ENCODE peak calls at places on chromosome 9, in five cellular contexts. P is CD4-positive, alpha-beta T cell; R is AG09319; M is WERI-Rb-1; O is H9. I is an unnamed sample.
A peak's percentile ranks its signal among the peaks of the same experiment; 100 is the strongest.

GRCh38 chr9:12760758-12761157 is 14.1 kb upstream of the LURAP1L start:
- DNase-seq in M (no peak), P (no peak), R (no peak), O (no peak), I (no peak)

GRCh38 chr9:122562134-122562760 is 9.3 kb downstream of the OR1N2 start:
- DNase-seq in M (peak; percentile 95), O (peak; percentile 75), R (no peak), P (no peak), I (no peak)

GRCh38 chr9:36345103-36345846 is 54.8 kb downstream of the RNF38 start:
- DNase-seq in M (no peak), R (no peak), P (no peak), O (no peak), I (no peak)

GRCh38 chr9:78871452-78872331 is 574.8 kb downstream of the PSAT1 start:
- DNase-seq in P (no peak), R (peak; percentile 72), O (no peak), M (no peak), I (no peak)

GRCh38 chr9:36559036-36559695 is 13.5 kb upstream of the MELK start:
- DNase-seq in R (no peak), P (no peak), M (no peak), O (peak; percentile 68), I (no peak)

GRCh38 chr9:133429641-133430161 is 7.5 kb downstream of the ADAMTS13 start:
- DNase-seq in P (no peak), M (peak; percentile 48), R (no peak), O (peak; percentile 87), I (peak; percentile 46)

GRCh38 chr9:71767421-71768321 is 642 bp downstream of the CEMIP2 start:
- DNase-seq in R (no peak), M (peak; percentile 58), O (no peak), P (no peak), I (no peak)

GRCh38 chr9:11779971-11780370 is 913.2 kb upstream of the TYRP1 start:
- DNase-seq in M (no peak), O (no peak), R (no peak), P (no peak), I (no peak)

GRCh38 chr9:112038017-112038408 is 137.1 kb downstream of the SUSD1 start:
- DNase-seq in R (no peak), M (no peak), O (no peak), P (no peak), I (no peak)

GRCh38 chr9:129264388-129264787 is 86.3 kb upstream of the IER5L start:
- DNase-seq in M (no peak), O (no peak), R (no peak), P (no peak), I (no peak)

GRCh38 chr9:121569266-121569648 is 69.6 kb upstream of the GGTA1 start:
- DNase-seq in M (no peak), O (no peak), R (no peak), P (no peak), I (no peak)

GRCh38 chr9:81772144-81772543 is 82.8 kb upstream of the TLE1 start:
- DNase-seq in R (no peak), P (no peak), O (no peak), M (no peak), I (no peak)

GRCh38 chr9:97703437-97704326 is 6.5 kb upstream of the XPA start:
- DNase-seq in R (peak; percentile 7), M (no peak), P (no peak), O (no peak), I (no peak)

GRCh38 chr9:3968891-3969290 is 331.0 kb downstream of the GLIS3 start:
- DNase-seq in P (no peak), O (no peak), M (no peak), R (no peak), I (no peak)

GRCh38 chr9:114799441-114799840 is 6.4 kb downstream of the TNFSF15 start:
- DNase-seq in P (no peak), O (peak; percentile 40), R (no peak), M (peak; percentile 43), I (no peak)

GRCh38 chr9:98989036-98990000 is 45.6 kb downstream of the COL15A1 start:
- DNase-seq in M (no peak), R (peak; percentile 96), P (no peak), O (peak; percentile 30), I (no peak)

GRCh38 chr9:112097712-112098688 is 77.1 kb downstream of the SUSD1 start:
- DNase-seq in P (peak; percentile 65), R (peak; percentile 54), M (peak; percentile 84), O (peak; percentile 86), I (peak; percentile 52)

DNA sequence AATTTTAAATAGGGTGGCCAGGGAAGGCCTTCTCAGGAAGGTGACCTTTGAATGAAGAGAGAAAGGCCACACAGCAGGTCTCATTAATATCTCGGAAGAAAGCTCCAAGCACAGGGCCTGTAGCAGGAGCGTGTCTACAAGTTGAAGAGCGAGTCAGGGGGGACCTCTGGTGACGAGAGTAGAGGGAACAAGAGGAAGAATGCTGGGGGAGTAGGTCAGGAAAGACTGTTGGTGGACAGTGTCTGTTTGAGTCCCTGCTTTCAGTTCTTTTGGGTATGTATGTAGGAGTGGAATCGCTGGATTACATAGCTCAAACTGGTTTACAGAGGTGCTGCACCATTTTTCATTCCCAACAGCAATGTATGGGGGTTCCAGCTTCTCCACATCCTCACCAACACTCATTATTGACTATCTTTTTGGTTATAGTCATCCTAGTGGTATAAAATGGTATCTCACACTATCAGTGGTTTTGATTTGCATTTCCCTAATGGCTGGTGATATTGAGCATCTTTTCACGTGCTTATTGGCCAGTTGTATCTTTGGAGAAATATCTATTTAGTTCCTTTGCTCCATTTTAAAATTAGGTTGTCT is 55.8 kb downstream of the NUP214 start:
- DNase-seq in P (no peak), M (no peak), R (no peak), O (no peak), I (no peak)
- TF ChIP-seq CTCF in P (no peak), M (peak; percentile 8), R (no peak), O (peak; percentile 53), I (no peak)

GRCh38 chr9:88723751-88724150 is 188.8 kb downstream of the NXNL2 start:
- DNase-seq in M (no peak), P (no peak), R (no peak), O (no peak), I (no peak)

GRCh38 chr9:88721528-88722279 is 186.7 kb downstream of the NXNL2 start:
- DNase-seq in R (no peak), P (no peak), O (no peak), M (no peak), I (no peak)

GRCh38 chr9:88721028-88721427 is 186.1 kb downstream of the NXNL2 start:
- DNase-seq in M (no peak), P (no peak), R (no peak), O (no peak), I (no peak)

GRCh38 chr9:88724241-88724805 is 189.3 kb downstream of the NXNL2 start:
- DNase-seq in M (no peak), P (no peak), R (no peak), O (no peak), I (no peak)

DNA sequence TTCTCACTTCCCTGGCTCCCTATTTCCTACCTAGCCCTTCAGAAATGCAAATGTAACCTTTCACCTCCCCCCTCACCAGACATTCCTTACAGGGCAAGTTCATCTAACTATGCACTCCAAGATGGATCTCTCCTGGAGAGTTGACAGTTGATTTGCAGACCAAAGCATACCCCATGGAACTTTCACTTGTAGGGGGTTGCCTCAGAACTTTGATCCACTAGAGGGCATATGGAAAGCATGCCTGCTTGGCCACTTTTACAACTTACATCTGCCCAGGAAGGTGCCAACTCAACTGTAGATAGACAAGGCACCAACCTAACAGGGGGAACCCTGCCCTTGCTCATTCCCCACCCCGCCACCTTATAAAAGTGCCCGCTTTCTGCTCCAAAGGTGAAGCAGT is 187.8 kb downstream of the NXNL2 start:
- DNase-seq in M (no peak), R (no peak), P (no peak), O (no peak), I (no peak)
- TF ChIP-seq CTCF in M (peak; percentile 8), R (peak; percentile 50), P (peak; percentile 7), O (peak; percentile 49), I (no peak)

GRCh38 chr9:137068539-137069507 is 1.5 kb downstream of the SAPCD2 start:
- DNase-seq in R (no peak), O (no peak), P (no peak), M (no peak), I (no peak)

GRCh38 chr9:137070201-137070905 is at the start of gene SAPCD2:
- DNase-seq in O (peak; percentile 94), R (no peak), M (peak; percentile 92), P (peak; percentile 79), I (no peak)

GRCh38 chr9:137069508-137070071 is 767 bp downstream of the SAPCD2 start:
- DNase-seq in O (no peak), R (no peak), M (no peak), P (no peak), I (no peak)

GRCh38 chr9:137071282-137071681 is 925 bp upstream of the SAPCD2 start:
- DNase-seq in P (no peak), R (no peak), M (no peak), O (no peak), I (no peak)

DNA sequence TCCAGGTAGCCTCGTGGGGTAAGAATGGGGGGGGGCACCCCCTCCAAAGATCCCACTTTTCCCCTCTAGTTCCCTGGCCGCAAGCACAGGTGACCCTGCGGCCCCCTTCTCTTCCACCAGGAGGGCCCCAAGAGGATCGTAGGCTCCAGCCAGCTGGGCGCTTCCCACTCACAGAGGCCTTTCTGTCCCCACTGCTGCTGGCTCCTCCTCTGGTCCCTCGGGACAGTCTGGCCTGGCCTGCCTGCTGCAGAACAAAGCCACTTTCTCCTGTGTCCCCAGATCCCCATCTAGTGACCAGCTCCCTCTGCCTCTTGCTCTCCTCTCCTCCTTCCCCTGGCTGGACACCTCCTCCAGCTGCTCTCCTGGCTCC is 534 bp upstream of the SAPCD2 start:
- DNase-seq in P (no peak), R (no peak), O (no peak), M (peak; percentile 73), I (no peak)
- TF ChIP-seq CTCF in P (no peak), R (no peak), O (peak; percentile 44), M (peak; percentile 11), I (no peak)

GRCh38 chr9:91727972-91728371 is 222.1 kb downstream of the ROR2 start:
- DNase-seq in R (no peak), M (no peak), O (no peak), P (no peak), I (no peak)

GRCh38 chr9:91724609-91725505 is 225.2 kb downstream of the ROR2 start:
- DNase-seq in R (no peak), P (no peak), M (no peak), O (no peak), I (no peak)

GRCh38 chr9:91725651-91726050 is 224.4 kb downstream of the ROR2 start:
- DNase-seq in P (no peak), M (no peak), O (no peak), R (no peak), I (no peak)

GRCh38 chr9:91727316-91727861 is 222.6 kb downstream of the ROR2 start:
- DNase-seq in M (peak; percentile 55), O (peak; percentile 67), P (no peak), R (no peak), I (peak; percentile 87)

DNA sequence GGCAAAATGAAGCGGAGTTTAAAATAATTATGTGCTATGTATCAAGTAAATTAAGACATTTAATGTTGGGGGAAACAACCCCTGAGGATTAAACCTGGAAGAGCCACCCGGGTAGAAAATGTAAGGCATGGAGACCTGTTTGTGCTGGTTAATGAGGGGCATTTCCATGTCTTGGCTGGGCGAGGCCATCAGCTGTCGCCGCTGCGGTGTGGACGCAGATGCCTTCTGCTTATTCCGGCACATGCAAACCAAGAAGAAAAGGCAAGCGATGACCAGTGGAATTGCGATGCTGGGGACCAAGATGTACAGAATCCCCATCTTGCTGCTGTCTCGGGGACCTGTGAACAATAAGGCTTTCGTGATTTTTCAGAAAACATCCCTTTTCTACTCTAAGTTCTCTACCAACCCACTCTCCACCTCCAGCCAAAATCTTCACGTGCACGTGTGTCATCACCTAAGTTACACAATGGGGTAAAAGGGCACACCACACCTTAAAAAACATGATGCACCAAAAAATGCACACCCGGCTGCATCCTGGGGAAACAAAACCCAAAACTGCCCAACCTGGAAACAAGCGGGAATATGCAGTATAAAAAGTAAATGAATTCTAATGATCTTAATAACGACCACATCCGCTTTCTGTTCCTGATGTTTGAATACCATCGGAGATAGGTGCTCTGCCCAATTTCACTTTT is 223.5 kb downstream of the ROR2 start:
- DNase-seq in R (no peak), M (no peak), P (no peak), O (no peak), I (no peak)
- TF ChIP-seq CTCF in R (no peak), M (no peak), P (no peak), O (no peak), I (no peak)

I was measured in D721Med.